ENCODE peak calls at places on chromosomes 6 and 20, in nine cellular contexts. E is stomach, A is transverse colon, Y is H1, D is esophagus muscularis mucosa, B is GM12878, X is HepG2, P is K562, Q is suprapubic skin. G is an unnamed sample.

GRCh38 chr6:41688256-41688965 is 47.0 kb downstream of the TFEB start:
- DNase-seq in E (no peak), A (no peak), Y (no peak), D (no peak), B (no peak), X (no peak), P (no peak), Q (peak; percentile 44), G (no peak)

GRCh38 chr20:19706463-19706862 is 51.6 kb upstream of the RIN2 start:
- DNase-seq in E (no peak), A (no peak), Y (no peak), D (no peak), B (peak; percentile 27), X (no peak), P (no peak), Q (no peak), G (no peak)

GRCh38 chr6:167426074-167426473 is 101.2 kb downstream of the TTLL2 start:
- DNase-seq in E (no peak), A (no peak), Y (no peak), D (no peak), B (no peak), X (no peak), P (no peak), Q (no peak), G (no peak)

GRCh38 chr6:77502966-77503365 is 39.7 kb upstream of the HTR1B start:
- DNase-seq in E (no peak), A (no peak), Y (no peak), D (no peak), B (no peak), X (no peak), P (no peak), Q (no peak), G (no peak)

GRCh38 chr6:44062771-44063560 is 64.3 kb downstream of the MRPL14 start:
- DNase-seq in E (peak; percentile 34), A (no peak), Y (no peak), D (no peak), B (no peak), X (no peak), P (peak; percentile 80), Q (no peak), G (no peak)

GRCh38 chr6:109006818-109007217 is 87.8 kb downstream of the SESN1 start:
- DNase-seq in E (no peak), A (no peak), Y (no peak), D (no peak), B (no peak), X (no peak), P (no peak), Q (no peak), G (no peak)

GRCh38 chr6:163759542-163759941 is 345.0 kb downstream of the QKI start:
- DNase-seq in E (no peak), A (no peak), Y (no peak), D (no peak), B (no peak), X (no peak), P (no peak), Q (no peak), G (no peak)

GRCh38 chr6:105692630-105693212 is 289.8 kb upstream of the PREP start:
- DNase-seq in E (no peak), A (no peak), Y (no peak), D (no peak), B (no peak), X (no peak), P (no peak), Q (no peak), G (no peak)

GRCh38 chr6:89986650-89987074 is 92.4 kb downstream of the GJA10 start:
- DNase-seq in E (no peak), A (no peak), Y (no peak), D (no peak), B (no peak), X (no peak), P (no peak), Q (no peak), G (no peak)

GRCh38 chr6:89987140-89987539 is 92.9 kb downstream of the GJA10 start:
- DNase-seq in E (no peak), A (no peak), Y (no peak), D (no peak), B (no peak), X (no peak), P (no peak), Q (no peak), G (no peak)

GRCh38 chr6:89992818-89993217 is 98.5 kb downstream of the GJA10 start:
- DNase-seq in E (no peak), A (peak; percentile 33), Y (no peak), D (no peak), B (no peak), X (no peak), P (no peak), Q (no peak), G (no peak)

GRCh38 chr6:89987830-89988229 is 93.6 kb downstream of the GJA10 start:
- DNase-seq in E (no peak), A (no peak), Y (no peak), D (no peak), B (no peak), X (no peak), P (no peak), Q (no peak), G (no peak)

DNA sequence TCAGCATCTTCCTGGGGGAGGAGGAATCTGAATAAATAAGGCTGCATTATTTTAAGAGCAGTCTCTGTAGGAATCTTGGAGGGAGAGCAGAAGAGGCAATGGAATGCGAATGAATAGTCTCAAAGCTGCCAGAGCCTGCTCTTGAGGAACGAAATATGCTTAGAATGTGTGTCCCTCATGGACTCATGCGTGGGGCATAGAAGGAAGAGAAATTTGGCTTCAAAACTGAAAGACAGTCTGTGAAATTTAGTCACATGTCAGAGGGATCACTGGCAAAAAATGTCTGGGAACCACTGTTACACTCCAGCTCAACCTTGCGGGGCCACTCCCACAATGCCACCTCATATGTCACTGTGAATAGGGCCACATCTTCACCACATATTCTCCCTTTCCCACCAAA is 95.5 kb downstream of the GJA10 start:
- DNase-seq in E (no peak), A (no peak), Y (no peak), D (no peak), B (no peak), X (no peak), P (no peak), Q (no peak), G (no peak)
- TF ChIP-seq EP300 in E (no peak), A (no peak), Y (no peak), D (no peak), B (no peak), X (no peak), P (no peak), Q (no peak), G (no peak)

DNA sequence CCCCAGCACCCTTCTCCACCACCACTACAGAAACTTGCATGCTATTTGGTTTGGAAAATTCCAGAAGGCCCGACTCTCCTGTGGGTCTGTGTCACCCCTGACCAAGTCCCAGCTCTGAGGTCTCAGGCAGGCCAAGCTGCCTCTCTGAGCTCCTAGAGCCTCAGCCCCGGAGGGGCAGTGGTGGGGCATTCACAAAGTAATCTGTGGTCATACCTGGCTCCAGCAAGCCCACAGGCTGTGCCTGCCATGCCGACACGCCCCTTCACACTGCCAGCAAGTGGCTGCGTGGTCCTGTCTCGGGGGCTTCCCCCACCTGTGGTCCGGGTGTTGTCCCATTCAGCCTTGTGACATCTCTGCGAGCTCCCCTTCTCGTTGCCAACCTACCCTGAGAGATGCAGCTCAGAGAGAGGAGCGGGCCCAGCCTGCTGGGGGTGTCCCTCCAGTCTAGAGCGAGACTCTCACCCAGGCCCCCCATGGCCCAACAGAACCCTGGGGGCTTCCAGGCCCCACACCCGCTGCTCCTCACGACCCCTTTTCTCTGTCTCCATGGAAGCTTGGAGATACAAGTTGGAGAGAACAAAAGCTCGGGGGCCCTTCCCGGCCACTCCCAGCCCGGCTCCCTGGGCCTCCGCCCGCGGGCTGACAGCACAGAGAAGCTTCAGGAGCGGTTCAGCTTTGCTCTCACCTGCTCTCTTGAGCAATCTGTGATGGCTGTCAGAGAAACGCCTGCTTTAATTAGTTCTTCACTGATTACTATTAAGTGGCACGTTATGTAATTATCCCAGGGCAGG is 147.8 kb upstream of the PHACTR3 start:
- DNase-seq in E (no peak), A (no peak), Y (no peak), D (no peak), B (no peak), X (no peak), P (no peak), Q (no peak), G (peak; percentile 55)
- TF ChIP-seq POLR2AphosphoS5 in E (no peak), A (no peak), Y (no peak), D (no peak), B (no peak), X (no peak), P (no peak), Q (no peak), G (no peak)

DNA sequence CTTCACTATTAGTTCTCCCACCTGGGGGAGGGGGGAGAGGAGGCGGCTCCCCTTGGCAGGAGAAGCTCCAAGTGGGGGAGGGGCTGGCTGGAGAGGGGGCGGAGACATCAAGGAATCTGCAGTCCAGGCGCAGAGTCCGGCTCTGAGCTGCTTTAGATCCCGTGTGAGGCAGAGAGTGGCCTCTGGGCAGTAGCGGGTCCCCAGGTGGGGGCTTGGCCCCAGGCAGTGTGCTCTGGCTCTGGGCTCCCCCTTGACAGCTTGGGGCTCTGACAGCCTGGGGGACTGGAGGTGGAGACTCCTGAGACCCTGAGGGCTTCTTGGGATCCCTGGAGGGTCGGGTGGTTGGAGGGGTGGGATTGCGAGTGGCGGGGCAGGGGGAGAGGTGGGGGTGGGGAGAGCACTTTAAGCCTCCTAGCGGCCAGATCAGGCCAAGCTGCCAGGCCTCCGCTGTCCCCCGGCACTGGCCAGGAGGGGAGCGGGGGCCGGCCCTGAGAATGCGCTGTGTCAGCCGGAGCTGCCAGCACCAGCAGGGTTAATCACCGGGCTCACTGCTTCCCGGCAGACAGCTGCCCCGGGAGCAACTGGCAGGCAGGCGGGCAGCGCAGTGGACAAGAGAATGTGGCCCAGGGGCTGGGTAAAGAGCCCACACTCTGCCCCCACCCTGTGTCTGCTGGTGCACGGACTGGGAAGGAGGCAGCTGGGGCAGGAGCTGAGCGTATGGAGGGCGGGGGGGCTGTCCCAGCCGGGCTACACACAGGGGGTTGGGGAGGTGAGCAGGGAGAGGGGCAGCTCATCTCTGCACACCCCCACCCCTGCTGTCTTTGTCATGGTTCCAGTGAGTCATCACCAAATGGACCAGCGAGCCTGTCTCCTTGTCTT is 1.8 kb upstream of the LAMA5 start:
- DNase-seq in E (peak; percentile 47), A (peak; percentile 59), Y (no peak), D (no peak), B (no peak), X (peak; percentile 94), P (peak; percentile 72), Q (no peak), G (peak; percentile 91)
- TF ChIP-seq EP300 in E (no peak), A (no peak), Y (no peak), D (no peak), B (no peak), X (peak; percentile 42), P (no peak), Q (no peak), G (no peak)

DNA sequence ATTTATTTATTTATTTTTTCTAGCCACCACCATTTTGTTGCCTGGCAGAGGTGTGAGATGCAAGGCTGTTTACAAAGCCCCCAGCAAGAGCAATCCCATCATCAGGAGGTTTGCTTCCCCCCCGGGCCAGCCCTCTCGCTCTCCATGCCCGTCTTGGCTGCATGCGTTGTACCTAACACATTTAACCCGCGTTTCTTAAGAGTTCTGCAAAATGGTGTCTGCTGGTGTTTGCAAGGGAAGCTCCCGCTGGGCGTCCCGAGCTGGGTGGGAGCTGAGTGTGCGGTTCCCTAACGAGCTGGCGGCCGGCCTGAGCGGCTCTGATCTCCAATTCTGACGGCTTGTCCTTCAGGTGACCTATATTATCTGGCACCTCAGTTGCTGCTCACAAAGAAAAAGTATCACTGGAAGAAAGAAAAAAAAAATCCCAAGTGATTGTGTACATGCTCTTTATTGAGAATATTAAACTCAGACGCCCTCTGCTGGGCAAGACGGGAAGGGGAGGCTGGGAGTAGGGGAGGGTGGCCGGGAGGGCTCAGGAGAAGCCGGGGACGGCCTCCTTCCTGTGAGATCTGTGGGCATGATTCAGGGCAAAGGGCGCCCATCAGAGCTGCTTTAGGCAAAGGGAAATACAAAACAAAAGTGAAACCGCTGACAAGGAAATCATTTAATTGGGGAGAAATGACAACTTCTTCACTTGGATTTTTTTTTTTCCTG is 154.8 kb downstream of the BCAS1 start:
- DNase-seq in E (peak; percentile 97), A (peak; percentile 99), Y (peak; percentile 59), D (peak; percentile 98), B (peak; percentile 89), X (peak; percentile 84), P (peak; percentile 84), Q (peak; percentile 98), G (peak; percentile 96)
- TF ChIP-seq POLR2AphosphoS5 in E (peak; percentile 56), A (peak; percentile 9), Y (no peak), D (peak; percentile 55), B (no peak), X (no peak), P (no peak), Q (no peak), G (peak; percentile 47)

G was measured in sigmoid colon.